ENCODE peak calls at places on chromosomes 4 and X, in four cellular contexts. R is stimulated activated CD4-positive, alpha-beta T cell treated with anti-CD3 and anti-CD28 coated beads, Interleukin-15, amount 100 ng/mL, for 24 hours; S is astrocyte of the spinal cord; C is HL-60. Q is an unnamed sample.

GRCh38 chr4:7377223-7377865 is 57.4 kb downstream of the PSAPL1 start:
- DNase-seq in C (no peak), R (no peak), S (no peak), Q (no peak)

GRCh38 chr4:971670-972500 is 1.5 kb downstream of the DGKQ start:
- DNase-seq in S (no peak), R (no peak), C (no peak), Q (no peak)

GRCh38 chrX:115330498-115331138 is 41.1 kb downstream of the LUZP4 start:
- DNase-seq in C (no peak), S (peak), R (peak), Q (peak)

GRCh38 chr4:145281224-145281623 is 100.8 kb upstream of the OTUD4 start:
- DNase-seq in R (no peak), S (no peak), C (no peak), Q (no peak)

GRCh38 chr4:83780334-83780733 is 244.4 kb downstream of the GPAT3 start:
- DNase-seq in C (no peak), S (no peak), R (no peak), Q (no peak)

GRCh38 chrX:42694260-42694815 is 83.6 kb downstream of the PPP1R2C start:
- DNase-seq in C (no peak), S (no peak), R (peak), Q (no peak)

GRCh38 chr4:74632634-74633033 is 161.7 kb downstream of the BTC start:
- DNase-seq in C (no peak), R (peak), S (peak), Q (peak)

GRCh38 chr4:165403667-165404066 is 24.9 kb downstream of the CPE start:
- DNase-seq in R (no peak), C (no peak), S (no peak), Q (no peak)

GRCh38 chr4:74975848-74976824 is 43.2 kb downstream of the PARM1 start:
- DNase-seq in C (no peak), S (no peak), R (no peak), Q (no peak)

GRCh38 chr4:3829954-3830773 is 64.0 kb downstream of the ADRA2C start:
- DNase-seq in S (no peak), C (no peak), R (no peak), Q (no peak)

GRCh38 chr4:175456131-175456530 is 355.9 kb downstream of the GPM6A start:
- DNase-seq in S (peak), R (no peak), C (no peak), Q (no peak)

GRCh38 chr4:85423414-85423813 is 51.5 kb upstream of the ARHGAP24 start:
- DNase-seq in R (no peak), C (no peak), S (no peak), Q (peak)

GRCh38 chrX:12142661-12143060 is 4.4 kb downstream of the FRMPD4 start:
- DNase-seq in S (no peak), R (no peak), C (no peak), Q (no peak)

GRCh38 chr4:84158670-84159069 is 340.4 kb downstream of the NKX6-1 start:
- DNase-seq in R (no peak), S (no peak), C (no peak), Q (no peak)

GRCh38 chr4:167248271-167248670 is 14.0 kb upstream of the SPOCK3 start:
- DNase-seq in C (no peak), S (no peak), R (no peak), Q (no peak)

GRCh38 chr4:113433536-113434246 is 327.8 kb downstream of the CAMK2D start:
- DNase-seq in S (peak), C (no peak), R (no peak), Q (no peak)

GRCh38 chrX:124348152-124348551 is 1.8 kb downstream of the SH2D1A start:
- DNase-seq in R (no peak), C (no peak), S (no peak), Q (no peak)

GRCh38 chr4:23614284-23614892 is 275.5 kb downstream of the PPARGC1A start:
- DNase-seq in C (peak), S (peak), R (no peak), Q (no peak)

GRCh38 chr4:112860731-112861377 is 188.6 kb upstream of the ANK2 start:
- DNase-seq in R (no peak), S (no peak), C (no peak), Q (no peak)

GRCh38 chr4:108181704-108182103 is 13.0 kb upstream of the LEF1 start:
- DNase-seq in S (no peak), C (no peak), R (no peak), Q (no peak)

GRCh38 chr4:53500552-53500951 is 90.7 kb downstream of the LNX1 start:
- DNase-seq in C (no peak), S (no peak), R (no peak), Q (no peak)

GRCh38 chr4:144562019-144562740 is 83.8 kb upstream of the HHIP start:
- DNase-seq in C (no peak), R (no peak), S (no peak), Q (peak)

GRCh38 chr4:118867311-118868067 is 21.2 kb upstream of the SYNPO2 start:
- DNase-seq in S (peak), R (no peak), C (no peak), Q (no peak)

GRCh38 chr4:27638163-27638915 is 777.7 kb downstream of the STIM2 start:
- DNase-seq in S (no peak), R (no peak), C (no peak), Q (no peak)

GRCh38 chr4:14908635-14909034 is 93.6 kb upstream of the CPEB2 start:
- DNase-seq in R (no peak), C (no peak), S (peak), Q (no peak)

Q was measured in dermis blood vessel endothelial cell.